ENCODE peak calls at places on chromosomes 12 and 14, in ten cellular contexts. A, R, L, C, K, Z, B, D, F and X are unnamed samples.

GRCh38 chr12:91852646-91853045 is 293.0 kb downstream of the BTG1 start:
- DNase-seq in A (no peak), R (no peak), L (no peak), C (no peak), K (no peak), Z (no peak), B (no peak), D (no peak), F (no peak), X (no peak)

GRCh38 chr14:33120341-33120740 is 181.7 kb downstream of the NPAS3 start:
- DNase-seq in A (no peak), R (peak), L (no peak), C (no peak), K (no peak), Z (no peak), B (no peak), D (no peak), F (no peak), X (no peak)

GRCh38 chr12:111349748-111350520 is 19.0 kb downstream of the PHETA1 start:
- DNase-seq in A (no peak), R (no peak), L (no peak), C (no peak), K (no peak), Z (no peak), B (no peak), D (no peak), F (no peak), X (no peak)

GRCh38 chr14:52883658-52884057 is 67.2 kb downstream of the FERMT2 start:
- DNase-seq in A (no peak), R (no peak), L (no peak), C (no peak), K (no peak), Z (no peak), B (no peak), D (no peak), F (no peak), X (no peak)

GRCh38 chr14:39085933-39086332 is 17.1 kb downstream of the SEC23A start:
- DNase-seq in A (no peak), R (no peak), L (no peak), C (no peak), K (no peak), Z (no peak), B (no peak), D (no peak), F (no peak), X (no peak)

GRCh38 chr14:23485311-23485710 is 15.8 kb downstream of the NGDN start:
- DNase-seq in A (no peak), R (no peak), L (no peak), C (no peak), K (no peak), Z (no peak), B (no peak), D (no peak), F (no peak), X (no peak)

GRCh38 chr12:92899388-92900001 is 29.6 kb downstream of the EEA1 start:
- DNase-seq in A (peak), R (peak), L (peak), C (peak), K (peak), Z (peak), B (peak), D (no peak), F (no peak), X (no peak)

GRCh38 chr14:46596236-46596635 is 55.3 kb downstream of the RPL10L start:
- DNase-seq in A (no peak), R (peak), L (no peak), C (no peak), K (no peak), Z (no peak), B (no peak), D (no peak), F (no peak), X (no peak)

GRCh38 chr12:14714437-14714836 is 18.0 kb upstream of the GUCY2C start:
- DNase-seq in A (no peak), R (no peak), L (no peak), C (no peak), K (no peak), Z (no peak), B (no peak), D (no peak), F (no peak), X (no peak)

GRCh38 chr12:90953956-90954421 is 987 bp downstream of the CCER1 start:
- DNase-seq in A (peak), R (no peak), L (no peak), C (no peak), K (no peak), Z (no peak), B (no peak), D (no peak), F (peak), X (no peak)

GRCh38 chr12:131011165-131012079 is 57.7 kb downstream of the ADGRD1 start:
- DNase-seq in A (no peak), R (no peak), L (peak), C (no peak), K (peak), Z (no peak), B (peak), D (peak), F (no peak), X (no peak)

GRCh38 chr12:53500119-53500775 is 836 bp upstream of the TARBP2 start:
- DNase-seq in A (no peak), R (peak), L (peak), C (peak), K (peak), Z (no peak), B (peak), D (peak), F (no peak), X (no peak)

GRCh38 chr12:95739561-95740313 is 50.8 kb downstream of the NTN4 start:
- DNase-seq in A (peak), R (no peak), L (peak), C (no peak), K (peak), Z (peak), B (peak), D (peak), F (no peak), X (no peak)

GRCh38 chr12:27424631-27425230 is 21.8 kb upstream of the SMCO2 start:
- DNase-seq in A (no peak), R (peak), L (peak), C (no peak), K (peak), Z (no peak), B (no peak), D (no peak), F (peak), X (no peak)

GRCh38 chr12:23083267-23083666 is 458.3 kb downstream of the ETNK1 start:
- DNase-seq in A (no peak), R (peak), L (no peak), C (no peak), K (no peak), Z (no peak), B (no peak), D (no peak), F (no peak), X (no peak)

GRCh38 chr12:94536040-94536965 is 76.6 kb upstream of the CEP83 start:
- DNase-seq in A (peak), R (no peak), L (no peak), C (no peak), K (no peak), Z (no peak), B (no peak), D (no peak), F (no peak), X (no peak)

GRCh38 chr12:53326460-53327185 is 5.2 kb upstream of the AAAS start:
- DNase-seq in A (no peak), R (no peak), L (no peak), C (no peak), K (no peak), Z (no peak), B (peak), D (no peak), F (no peak), X (no peak)

GRCh38 chr12:114710151-114710550 is 26.2 kb upstream of the TBX3 start:
- DNase-seq in A (no peak), R (no peak), L (no peak), C (no peak), K (no peak), Z (no peak), B (no peak), D (no peak), F (no peak), X (no peak)

GRCh38 chr14:56379956-56380355 is 199.6 kb upstream of the TMEM260 start:
- DNase-seq in A (no peak), R (no peak), L (no peak), C (no peak), K (no peak), Z (no peak), B (no peak), D (no peak), F (no peak), X (no peak)

GRCh38 chr14:74902941-74903705 is 19.9 kb downstream of the RPS6KL1 start:
- DNase-seq in A (no peak), R (no peak), L (no peak), C (no peak), K (no peak), Z (no peak), B (no peak), D (no peak), F (no peak), X (no peak)

GRCh38 chr14:31945074-31945613 is 132.0 kb upstream of the ARHGAP5 start:
- DNase-seq in A (no peak), R (no peak), L (no peak), C (peak), K (no peak), Z (no peak), B (no peak), D (no peak), F (peak), X (no peak)

GRCh38 chr14:55103005-55103640 is 25.9 kb upstream of the LGALS3 start:
- DNase-seq in A (peak), R (peak), L (peak), C (peak), K (peak), Z (peak), B (peak), D (peak), F (no peak), X (no peak)

GRCh38 chr12:100443434-100443833 is 30.2 kb upstream of the NR1H4 start:
- DNase-seq in A (no peak), R (no peak), L (no peak), C (no peak), K (no peak), Z (no peak), B (no peak), D (no peak), F (no peak), X (no peak)

GRCh38 chr14:59919582-59920377 is at the start of gene LRRC9:
- DNase-seq in A (no peak), R (no peak), L (no peak), C (peak), K (peak), Z (peak), B (peak), D (peak), F (peak), X (no peak)

GRCh38 chr12:49330631-49331359 is 6.2 kb downstream of the C1QL4 start:
- DNase-seq in A (no peak), R (no peak), L (no peak), C (no peak), K (no peak), Z (no peak), B (no peak), D (no peak), F (no peak), X (no peak)

GRCh38 chr12:123973552-123974341 is 732 bp downstream of the ZNF664 start:
- DNase-seq in A (peak), R (no peak), L (peak), C (peak), K (peak), Z (peak), B (peak), D (peak), F (peak), X (peak)

GRCh38 chr12:78865297-78865955 is 852 bp downstream of the SYT1 start:
- DNase-seq in A (no peak), R (no peak), L (no peak), C (no peak), K (no peak), Z (no peak), B (no peak), D (no peak), F (no peak), X (no peak)

GRCh38 chr14:95189400-95190162 is 32.3 kb upstream of the DICER1 start:
- DNase-seq in A (no peak), R (no peak), L (no peak), C (no peak), K (no peak), Z (no peak), B (no peak), D (no peak), F (no peak), X (no peak)

GRCh38 chr12:57280234-57281062 is 29.5 kb upstream of the STAC3 start:
- DNase-seq in A (no peak), R (peak), L (peak), C (peak), K (peak), Z (no peak), B (no peak), D (no peak), F (peak), X (no peak)

GRCh38 chr14:101087614-101088394 is 184.3 kb upstream of the RTL1 start:
- DNase-seq in A (no peak), R (no peak), L (no peak), C (peak), K (peak), Z (peak), B (no peak), D (no peak), F (no peak), X (no peak)

GRCh38 chr12:84920331-84920730 is 7.7 kb upstream of the SLC6A15 start:
- DNase-seq in A (no peak), R (peak), L (no peak), C (no peak), K (no peak), Z (no peak), B (no peak), D (no peak), F (no peak), X (no peak)

GRCh38 chr14:87497301-87497700 is 495.7 kb downstream of the GALC start:
- DNase-seq in A (no peak), R (no peak), L (no peak), C (no peak), K (no peak), Z (no peak), B (no peak), D (no peak), F (no peak), X (no peak)

GRCh38 chr14:43900173-43900655 is 606.9 kb downstream of the FSCB start:
- DNase-seq in A (no peak), R (no peak), L (no peak), C (no peak), K (no peak), Z (no peak), B (no peak), D (no peak), F (no peak), X (no peak)

GRCh38 chr12:15532364-15532977 is 210.2 kb downstream of the PTPRO start:
- DNase-seq in A (no peak), R (peak), L (no peak), C (peak), K (no peak), Z (no peak), B (no peak), D (no peak), F (peak), X (no peak)

GRCh38 chr12:129696952-129697351 is 206.9 kb downstream of the TMEM132D start:
- DNase-seq in A (no peak), R (peak), L (no peak), C (no peak), K (no peak), Z (no peak), B (no peak), D (no peak), F (no peak), X (no peak)

GRCh38 chr14:73773441-73774243 is 59.5 kb upstream of the PNMA1 start:
- DNase-seq in A (no peak), R (no peak), L (no peak), C (no peak), K (no peak), Z (no peak), B (no peak), D (no peak), F (no peak), X (no peak)
- H3K4me3 ChIP-seq in A (no peak), R (no peak), L (no peak), C (no peak), K (no peak), Z (no peak), B (no peak), D (no peak), F (no peak), X (no peak)

GRCh38 chr12:39931857-39932256 is 174.0 kb downstream of the SLC2A13 start:
- DNase-seq in A (no peak), R (no peak), L (no peak), C (no peak), K (no peak), Z (no peak), B (no peak), D (no peak), F (no peak), X (no peak)

GRCh38 chr12:39935839-39936238 is 170.0 kb downstream of the SLC2A13 start:
- DNase-seq in A (no peak), R (no peak), L (no peak), C (no peak), K (no peak), Z (no peak), B (no peak), D (no peak), F (no peak), X (no peak)

GRCh38 chr12:39930066-39930465 is 175.8 kb downstream of the SLC2A13 start:
- DNase-seq in A (no peak), R (no peak), L (no peak), C (no peak), K (no peak), Z (no peak), B (no peak), D (no peak), F (no peak), X (no peak)

GRCh38 chr12:39935275-39935674 is 170.6 kb downstream of the SLC2A13 start:
- DNase-seq in A (no peak), R (peak), L (no peak), C (no peak), K (no peak), Z (no peak), B (no peak), D (no peak), F (no peak), X (no peak)

DNA sequence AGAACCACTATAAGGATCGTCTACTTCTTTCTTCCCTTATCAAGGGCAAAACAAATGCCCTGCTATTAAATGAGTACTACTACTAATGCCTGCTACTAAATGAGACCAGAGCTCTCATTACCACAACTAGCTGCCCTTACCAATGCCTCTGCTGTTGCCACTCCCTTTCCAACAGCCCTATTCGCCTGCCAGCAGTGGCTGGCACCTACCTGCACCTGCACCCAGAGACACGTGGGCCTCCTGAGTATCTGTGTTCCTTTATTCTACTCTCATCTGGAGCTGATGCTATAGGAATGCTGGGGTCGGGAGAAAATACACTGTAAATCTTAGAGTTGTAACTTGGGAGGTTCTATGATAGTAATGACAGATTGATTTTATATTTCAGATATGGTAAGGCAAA is 174.7 kb downstream of the SLC2A13 start:
- DNase-seq in A (no peak), R (no peak), L (no peak), C (peak), K (no peak), Z (no peak), B (no peak), D (no peak), F (no peak), X (no peak)
- H3K27ac ChIP-seq in A (no peak), R (no peak), L (no peak), C (no peak), K (no peak), Z (no peak), B (no peak), D (no peak), F (no peak), X (no peak)

GRCh38 chr12:89475203-89475990 is 49.2 kb downstream of the GALNT4 start:
- DNase-seq in A (no peak), R (no peak), L (no peak), C (no peak), K (no peak), Z (no peak), B (no peak), D (no peak), F (no peak), X (no peak)
- H3K4me3 ChIP-seq in A (no peak), R (no peak), L (no peak), C (no peak), K (no peak), Z (no peak), B (no peak), D (no peak), F (no peak), X (no peak)

GRCh38 chr14:50529288-50530179 is 2.8 kb downstream of the MAP4K5 start:
- DNase-seq in A (no peak), R (peak), L (no peak), C (no peak), K (no peak), Z (no peak), B (no peak), D (no peak), F (no peak), X (no peak)

GRCh38 chr14:50531595-50532501 is 521 bp downstream of the MAP4K5 start:
- DNase-seq in A (peak), R (peak), L (peak), C (peak), K (peak), Z (peak), B (peak), D (peak), F (peak), X (peak)

GRCh38 chr14:50530794-50531193 is 1.6 kb downstream of the MAP4K5 start:
- DNase-seq in A (no peak), R (no peak), L (no peak), C (no peak), K (no peak), Z (no peak), B (no peak), D (no peak), F (no peak), X (no peak)

GRCh38 chr14:50532502-50533313 is at the start of gene MAP4K5:
- DNase-seq in A (peak), R (peak), L (peak), C (peak), K (peak), Z (peak), B (peak), D (peak), F (peak), X (peak)

GRCh38 chr14:50530358-50530757 is 2.0 kb downstream of the MAP4K5 start:
- DNase-seq in A (no peak), R (no peak), L (no peak), C (no peak), K (no peak), Z (no peak), B (no peak), D (no peak), F (no peak), X (no peak)
- H3K27ac ChIP-seq in A (no peak), R (peak), L (peak), C (peak), K (no peak), Z (no peak), B (no peak), D (no peak), F (no peak), X (peak)

GRCh38 chr12:103569278-103569677 is 17.8 kb upstream of the STAB2 start:
- DNase-seq in A (no peak), R (no peak), L (no peak), C (no peak), K (no peak), Z (no peak), B (no peak), D (no peak), F (no peak), X (no peak)

GRCh38 chr12:103572312-103572711 is 14.8 kb upstream of the STAB2 start:
- DNase-seq in A (no peak), R (no peak), L (no peak), C (no peak), K (no peak), Z (no peak), B (no peak), D (no peak), F (no peak), X (no peak)

GRCh38 chr12:103566398-103566797 is 20.7 kb upstream of the STAB2 start:
- DNase-seq in A (no peak), R (no peak), L (no peak), C (no peak), K (no peak), Z (no peak), B (no peak), D (no peak), F (no peak), X (no peak)

GRCh38 chr12:103571286-103571685 is 15.8 kb upstream of the STAB2 start:
- DNase-seq in A (peak), R (no peak), L (no peak), C (peak), K (peak), Z (peak), B (no peak), D (peak), F (no peak), X (no peak)
- H3K4me3 ChIP-seq in A (no peak), R (peak), L (no peak), C (no peak), K (no peak), Z (no peak), B (peak), D (no peak), F (no peak), X (no peak)

GRCh38 chr12:120865094-120865493 is 39.1 kb downstream of the SPPL3 start:
- DNase-seq in A (no peak), R (no peak), L (no peak), C (no peak), K (no peak), Z (no peak), B (no peak), D (no peak), F (no peak), X (no peak)

GRCh38 chr12:120858306-120859088 is 45.7 kb downstream of the SPPL3 start:
- DNase-seq in A (no peak), R (no peak), L (no peak), C (no peak), K (no peak), Z (no peak), B (no peak), D (no peak), F (no peak), X (no peak)

GRCh38 chr12:120866143-120866542 is 38.0 kb downstream of the SPPL3 start:
- DNase-seq in A (no peak), R (no peak), L (no peak), C (no peak), K (no peak), Z (no peak), B (no peak), D (no peak), F (no peak), X (no peak)

GRCh38 chr12:120861074-120861795 is 42.9 kb downstream of the SPPL3 start:
- DNase-seq in A (no peak), R (no peak), L (no peak), C (no peak), K (no peak), Z (no peak), B (no peak), D (no peak), F (no peak), X (no peak)

GRCh38 chr12:120862664-120863063 is 41.5 kb downstream of the SPPL3 start:
- DNase-seq in A (no peak), R (no peak), L (no peak), C (no peak), K (no peak), Z (no peak), B (no peak), D (no peak), F (no peak), X (no peak)
- H3K27ac ChIP-seq in A (no peak), R (no peak), L (no peak), C (no peak), K (no peak), Z (no peak), B (no peak), D (no peak), F (no peak), X (no peak)